ENCODE peak calls at places on chromosomes 4 and X, in four cellular contexts. One of them, this sample, is unnamed.
A peak's percentile ranks its signal among the peaks of the same experiment; 100 is the strongest.

GRCh38 chr4:36249605-36250004 is 5.3 kb upstream of the ARAP2 start:
- DNase-seq in HepG2: no peak
- DNase-seq in A549: no peak
- DNase-seq in K562: no peak
- DNase-seq in this sample: no peak

GRCh38 chrX:2390754-2391153 is 110.0 kb downstream of the DHRSX start:
- DNase-seq in HepG2: no peak
- DNase-seq in A549: no peak
- DNase-seq in K562: no peak
- DNase-seq in this sample: no peak

GRCh38 chrX:3697701-3698279 is 15.7 kb downstream of the PRKX start:
- DNase-seq in HepG2: no peak
- DNase-seq in A549: no peak
- DNase-seq in K562: no peak
- DNase-seq in this sample: peak; percentile 42

GRCh38 chr4:5647351-5647750 is 61.0 kb downstream of the EVC2 start:
- DNase-seq in HepG2: no peak
- DNase-seq in A549: no peak
- DNase-seq in K562: no peak
- DNase-seq in this sample: no peak

GRCh38 chr4:74873545-74874295 is 59.2 kb upstream of the PARM1 start:
- DNase-seq in HepG2: no peak
- DNase-seq in A549: no peak
- DNase-seq in K562: no peak
- DNase-seq in this sample: no peak

GRCh38 chr4:85302756-85303155 is 172.2 kb upstream of the ARHGAP24 start:
- DNase-seq in HepG2: no peak
- DNase-seq in A549: no peak
- DNase-seq in K562: no peak
- DNase-seq in this sample: no peak

GRCh38 chr4:11698846-11699590 is 270.3 kb upstream of the HS3ST1 start:
- DNase-seq in HepG2: no peak
- DNase-seq in A549: peak; percentile 20
- DNase-seq in K562: no peak
- DNase-seq in this sample: peak; percentile 80

GRCh38 chr4:153731239-153731638 is 28.6 kb downstream of the RNF175 start:
- DNase-seq in HepG2: no peak
- DNase-seq in A549: no peak
- DNase-seq in K562: no peak
- DNase-seq in this sample: peak; percentile 64

GRCh38 chr4:108203377-108203776 is 34.6 kb upstream of the LEF1 start:
- DNase-seq in HepG2: no peak
- DNase-seq in A549: no peak
- DNase-seq in K562: no peak
- DNase-seq in this sample: no peak

GRCh38 chr4:26217961-26218676 is 102.7 kb upstream of the RBPJ start:
- DNase-seq in HepG2: no peak
- DNase-seq in A549: no peak
- DNase-seq in K562: no peak
- DNase-seq in this sample: no peak

GRCh38 chr4:72567821-72568620 is 1.0 kb downstream of the ADAMTS3 start:
- DNase-seq in HepG2: peak; percentile 3
- DNase-seq in A549: peak; percentile 44
- DNase-seq in K562: peak; percentile 97
- DNase-seq in this sample: peak; percentile 77

GRCh38 chrX:10189317-10190268 is 32.8 kb downstream of the CLCN4 start:
- DNase-seq in HepG2: peak; percentile 57
- DNase-seq in A549: peak; percentile 77
- DNase-seq in K562: peak; percentile 80
- DNase-seq in this sample: peak; percentile 63

GRCh38 chrX:94435799-94436198 is 761.8 kb downstream of the FAM133A start:
- DNase-seq in HepG2: no peak
- DNase-seq in A549: no peak
- DNase-seq in K562: no peak
- DNase-seq in this sample: no peak

GRCh38 chr4:187380181-187380581 is 615.4 kb upstream of the ZFP42 start:
- DNase-seq in HepG2: peak; percentile 35
- DNase-seq in A549: peak; percentile 43
- DNase-seq in K562: peak; percentile 32
- DNase-seq in this sample: peak; percentile 15

GRCh38 chrX:93660575-93660974 is 12.8 kb downstream of the NAP1L3 start:
- DNase-seq in HepG2: no peak
- DNase-seq in A549: no peak
- DNase-seq in K562: no peak
- DNase-seq in this sample: no peak

GRCh38 chr4:154492288-154492687 is 689 bp upstream of the DCHS2 start:
- DNase-seq in HepG2: no peak
- DNase-seq in A549: no peak
- DNase-seq in K562: no peak
- DNase-seq in this sample: no peak

GRCh38 chr4:85147481-85148076 is 181.1 kb upstream of the WDFY3 start:
- DNase-seq in HepG2: peak; percentile 50
- DNase-seq in A549: peak; percentile 66
- DNase-seq in K562: peak; percentile 62
- DNase-seq in this sample: peak; percentile 54

GRCh38 chr4:19947349-19947748 is 304.4 kb upstream of the SLIT2 start:
- DNase-seq in HepG2: no peak
- DNase-seq in A549: no peak
- DNase-seq in K562: no peak
- DNase-seq in this sample: peak; percentile 74

GRCh38 chr4:5746829-5747745 is 36.1 kb downstream of the EVC start:
- DNase-seq in HepG2: no peak
- DNase-seq in A549: no peak
- DNase-seq in K562: no peak
- DNase-seq in this sample: peak; percentile 82

GRCh38 chr4:139740121-139740520 is 74.5 kb downstream of the MGST2 start:
- DNase-seq in HepG2: no peak
- DNase-seq in A549: peak; percentile 5
- DNase-seq in K562: no peak
- DNase-seq in this sample: no peak

DNA sequence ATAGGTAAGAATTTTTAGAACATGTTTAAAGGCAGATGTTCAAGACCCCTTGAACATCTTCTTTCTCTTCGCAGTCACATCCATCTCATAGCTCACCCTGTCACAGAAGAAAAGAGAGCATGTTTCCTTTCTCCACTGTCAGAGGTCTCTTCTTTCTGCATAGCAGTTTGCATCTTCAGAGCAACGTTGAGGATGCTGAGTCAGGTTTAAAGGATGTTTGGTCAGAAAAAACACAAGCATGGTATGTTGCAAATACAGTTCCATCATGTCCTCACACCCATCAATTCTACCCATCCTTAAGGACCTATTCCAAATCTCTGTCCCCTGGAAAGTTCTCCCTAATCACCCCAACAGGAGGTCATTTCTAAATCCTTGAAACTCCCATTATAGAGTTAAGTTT is 84.8 kb downstream of the STOX2 start:
- DNase-seq in HepG2: no peak
- DNase-seq in A549: no peak
- DNase-seq in K562: no peak
- DNase-seq in this sample: peak; percentile 40
- H3K4me2 ChIP-seq in HepG2: no peak overlapping the region
- H3K4me2 ChIP-seq in A549: peak overlapping the region; percentile 96
- H3K4me2 ChIP-seq in K562: no peak overlapping the region
- H3K4me2 ChIP-seq in this sample: peak overlapping the region; percentile 28

DNA sequence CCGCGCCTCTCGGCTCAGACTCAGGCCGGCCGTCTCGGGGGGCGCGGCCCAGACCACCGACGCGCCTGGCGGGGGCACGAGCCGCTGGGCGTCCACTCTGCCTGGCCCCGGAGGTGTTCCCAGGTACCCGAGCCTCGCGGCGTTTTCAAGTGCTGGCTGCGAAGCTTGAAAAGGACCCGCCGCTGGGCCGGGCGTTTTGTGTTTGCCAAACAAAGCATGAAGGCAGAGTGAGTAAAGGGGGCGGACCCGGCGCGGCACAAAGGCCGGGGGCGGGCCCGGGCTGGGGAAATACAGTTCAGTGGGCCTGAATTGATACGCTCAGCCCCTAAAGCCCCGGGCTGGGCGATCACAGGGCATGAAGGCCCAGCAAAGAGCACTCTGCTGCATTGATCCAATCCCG is 65.4 kb downstream of the SOX3 start:
- DNase-seq in HepG2: peak; percentile 0
- DNase-seq in A549: no peak
- DNase-seq in K562: no peak
- DNase-seq in this sample: no peak
- TF ChIP-seq MAZ in HepG2: no peak
- TF ChIP-seq MAZ in A549: no peak
- TF ChIP-seq MAZ in K562: no peak
- TF ChIP-seq MAZ in this sample: no peak

GRCh38 chr4:138535316-138535715 is 293.2 kb upstream of the SLC7A11 start:
- DNase-seq in HepG2: no peak
- DNase-seq in A549: no peak
- DNase-seq in K562: no peak
- DNase-seq in this sample: no peak
- H3K4me2 ChIP-seq in HepG2: no peak overlapping the region
- H3K4me2 ChIP-seq in A549: no peak overlapping the region
- H3K4me2 ChIP-seq in K562: no peak overlapping the region
- H3K4me2 ChIP-seq in this sample: no peak overlapping the region

DNA sequence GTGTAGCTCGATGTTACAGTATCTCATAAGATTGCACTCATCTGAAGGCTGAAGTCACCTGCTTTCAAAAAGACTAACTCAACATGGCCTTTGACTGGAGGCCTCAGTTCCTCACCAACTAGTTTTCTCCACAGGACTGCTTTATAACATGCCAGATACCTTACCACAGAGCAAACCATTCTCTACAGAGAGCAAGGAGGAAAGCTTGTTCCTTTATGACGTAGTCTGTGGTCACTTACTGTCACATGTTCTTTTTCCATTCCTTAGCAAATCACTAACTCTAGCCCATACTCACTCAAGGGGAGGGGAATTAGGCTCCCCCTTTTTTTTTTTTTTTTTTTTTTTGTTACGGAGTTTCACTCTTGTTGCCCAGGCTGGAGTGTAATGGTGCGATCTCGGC is 3.2 kb downstream of the THAP9 start:
- DNase-seq in HepG2: no peak
- DNase-seq in A549: no peak
- DNase-seq in K562: no peak
- DNase-seq in this sample: no peak
- TF ChIP-seq MAZ in HepG2: no peak
- TF ChIP-seq MAZ in A549: no peak
- TF ChIP-seq MAZ in K562: no peak
- TF ChIP-seq MAZ in this sample: no peak

DNA sequence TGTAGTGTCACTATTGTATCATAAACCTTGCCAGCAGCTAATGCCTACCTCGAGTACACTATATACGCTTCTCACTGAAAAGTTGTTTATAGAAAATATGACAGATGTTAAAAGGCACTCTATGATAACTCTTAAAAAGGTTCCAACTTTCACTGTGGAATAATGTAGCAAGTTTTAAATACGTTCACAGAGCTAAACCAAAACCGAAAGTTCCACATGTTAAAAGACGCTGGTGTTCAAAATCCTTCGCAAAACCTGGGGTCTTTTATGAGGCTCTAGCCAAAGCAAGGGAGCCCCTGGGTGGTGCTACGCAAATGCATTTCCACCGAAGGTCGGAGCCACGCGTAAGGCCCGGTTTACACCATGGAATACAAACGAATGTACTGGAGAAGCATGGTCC is 103.7 kb upstream of the TENM3 start:
- DNase-seq in HepG2: no peak
- DNase-seq in A549: no peak
- DNase-seq in K562: no peak
- DNase-seq in this sample: no peak
- H3K4me2 ChIP-seq in HepG2: peak overlapping the region; percentile 32
- H3K4me2 ChIP-seq in A549: peak overlapping the region; percentile 45
- H3K4me2 ChIP-seq in K562: no peak overlapping the region
- H3K4me2 ChIP-seq in this sample: peak overlapping the region; percentile 91

GRCh38 chrX:23938690-23939089 is 30.9 kb downstream of the CXorf58 start:
- DNase-seq in HepG2: no peak
- DNase-seq in A549: peak; percentile 29
- DNase-seq in K562: peak; percentile 14
- DNase-seq in this sample: peak; percentile 38
- TF ChIP-seq MAZ in HepG2: no peak
- TF ChIP-seq MAZ in A549: no peak
- TF ChIP-seq MAZ in K562: no peak
- TF ChIP-seq MAZ in this sample: no peak

This sample was measured in IMR-90.